ENCODE peak calls at places on chromosomes 1 and 21, in five cellular contexts. H, K, O, Z and F are unnamed samples.

GRCh38 chr1:117093870-117094621 is 27.5 kb downstream of the TRIM45 start:
- DNase-seq in H (no peak), K (no peak), O (no peak), Z (no peak), F (no peak)

GRCh38 chr1:2991753-2992495 is 29.3 kb upstream of the ACTRT2 start:
- DNase-seq in H (peak; percentile 6), K (peak; percentile 40), O (no peak), Z (no peak), F (peak; percentile 22)

GRCh38 chr1:118486213-118486612 is 301.2 kb upstream of the SPAG17 start:
- DNase-seq in H (no peak), K (no peak), O (no peak), Z (no peak), F (no peak)

GRCh38 chr1:86421601-86422280 is 2.2 kb upstream of the CLCA2 start:
- DNase-seq in H (no peak), K (no peak), O (no peak), Z (no peak), F (no peak)

GRCh38 chr1:29690156-29690555 is 453.8 kb downstream of the PTPRU start:
- DNase-seq in H (no peak), K (peak; percentile 49), O (no peak), Z (no peak), F (no peak)

GRCh38 chr1:99279525-99279924 is 15.2 kb downstream of the PLPPR4 start:
- DNase-seq in H (no peak), K (no peak), O (no peak), Z (no peak), F (no peak)

GRCh38 chr21:20997308-20997632 is 939 bp upstream of the NCAM2 start:
- DNase-seq in H (no peak), K (peak; percentile 63), O (no peak), Z (no peak), F (peak; percentile 54)

GRCh38 chr1:11519629-11520031 is 40.7 kb downstream of the DISP3 start:
- DNase-seq in H (no peak), K (peak; percentile 53), O (no peak), Z (no peak), F (peak; percentile 5)

GRCh38 chr1:46522969-46523320 is 28.5 kb downstream of the KNCN start:
- DNase-seq in H (no peak), K (peak; percentile 69), O (no peak), Z (no peak), F (no peak)

GRCh38 chr1:101025283-101025679 is 303 bp downstream of the DPH5 start:
- DNase-seq in H (no peak), K (no peak), O (no peak), Z (no peak), F (no peak)

GRCh38 chr1:25174730-25175612 is 57.3 kb downstream of the SYF2 start:
- DNase-seq in H (no peak), K (no peak), O (no peak), Z (no peak), F (peak; percentile 56)

GRCh38 chr1:111354584-111354983 is 63.9 kb downstream of the CHIA start:
- DNase-seq in H (no peak), K (no peak), O (no peak), Z (no peak), F (no peak)

GRCh38 chr1:227343727-227344551 is 25.6 kb upstream of the CDC42BPA start:
- DNase-seq in H (no peak), K (no peak), O (no peak), Z (no peak), F (no peak)

GRCh38 chr1:198726455-198726854 is 87.6 kb downstream of the PTPRC start:
- DNase-seq in H (no peak), K (no peak), O (no peak), Z (no peak), F (no peak)

GRCh38 chr1:198773030-198773429 is 134.2 kb downstream of the PTPRC start:
- DNase-seq in H (no peak), K (no peak), O (no peak), Z (no peak), F (no peak)

DNA sequence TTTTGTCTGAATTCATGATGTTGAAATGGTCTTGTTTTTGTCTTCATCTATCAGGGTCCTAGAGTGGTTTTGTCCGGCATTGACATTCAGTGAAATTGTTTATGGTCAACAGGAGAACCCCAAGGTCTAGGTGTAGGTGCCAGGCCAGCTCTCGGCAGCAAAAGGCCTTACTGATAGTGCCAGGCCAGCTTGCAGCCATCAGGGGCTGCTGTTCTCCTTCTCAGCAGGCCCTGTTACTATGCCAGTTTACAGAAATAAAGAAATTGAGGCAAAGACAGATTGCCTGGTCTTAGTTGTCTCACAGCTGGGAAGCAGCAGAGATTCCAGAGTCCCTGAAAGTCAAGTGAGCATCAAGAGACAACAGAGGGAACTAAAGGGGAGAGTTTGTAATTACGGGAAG is 12.0 kb downstream of the HMGB4 start:
- DNase-seq in H (no peak), K (no peak), O (no peak), Z (no peak), F (peak; percentile 45)
- H3K27ac ChIP-seq in H (no peak overlapping the region), K (no peak overlapping the region), O (no peak overlapping the region), Z (no peak overlapping the region), F (no peak overlapping the region)

GRCh38 chr1:42335050-42335808 is at the start of gene FOXJ3:
- DNase-seq in H (peak; percentile 93), K (peak; percentile 97), O (peak; percentile 92), Z (peak; percentile 85), F (peak; percentile 91)
- TF ChIP-seq CTCF in H (no peak), K (no peak), O (no peak), Z (no peak), F (peak; percentile 24)

GRCh38 chr1:61124691-61125090 is 42.3 kb downstream of the NFIA start:
- DNase-seq in H (peak; percentile 33), K (no peak), O (no peak), Z (no peak), F (no peak)

GRCh38 chr1:61123321-61123720 is 41.0 kb downstream of the NFIA start:
- DNase-seq in H (no peak), K (no peak), O (no peak), Z (no peak), F (no peak)

GRCh38 chr1:61125895-61126294 is 43.5 kb downstream of the NFIA start:
- DNase-seq in H (no peak), K (no peak), O (no peak), Z (no peak), F (no peak)

GRCh38 chr1:61124078-61124477 is 41.7 kb downstream of the NFIA start:
- DNase-seq in H (no peak), K (no peak), O (no peak), Z (no peak), F (no peak)

GRCh38 chr1:61125263-61125662 is 42.9 kb downstream of the NFIA start:
- DNase-seq in H (no peak), K (no peak), O (no peak), Z (no peak), F (no peak)
- H3K27ac ChIP-seq in H (peak overlapping the region; percentile 83), K (no peak overlapping the region), O (peak overlapping the region; percentile 75), Z (peak overlapping the region; percentile 51), F (peak overlapping the region; percentile 74)

GRCh38 chr1:31007462-31007991 is 58.0 kb downstream of the PUM1 start:
- DNase-seq in H (no peak), K (no peak), O (peak; percentile 14), Z (no peak), F (no peak)

GRCh38 chr1:31012210-31012924 is 53.1 kb downstream of the PUM1 start:
- DNase-seq in H (no peak), K (no peak), O (no peak), Z (no peak), F (no peak)

GRCh38 chr1:31011719-31012118 is 53.8 kb downstream of the PUM1 start:
- DNase-seq in H (no peak), K (no peak), O (no peak), Z (no peak), F (no peak)

GRCh38 chr1:31013187-31013864 is 52.2 kb downstream of the PUM1 start:
- DNase-seq in H (no peak), K (no peak), O (no peak), Z (no peak), F (no peak)

DNA sequence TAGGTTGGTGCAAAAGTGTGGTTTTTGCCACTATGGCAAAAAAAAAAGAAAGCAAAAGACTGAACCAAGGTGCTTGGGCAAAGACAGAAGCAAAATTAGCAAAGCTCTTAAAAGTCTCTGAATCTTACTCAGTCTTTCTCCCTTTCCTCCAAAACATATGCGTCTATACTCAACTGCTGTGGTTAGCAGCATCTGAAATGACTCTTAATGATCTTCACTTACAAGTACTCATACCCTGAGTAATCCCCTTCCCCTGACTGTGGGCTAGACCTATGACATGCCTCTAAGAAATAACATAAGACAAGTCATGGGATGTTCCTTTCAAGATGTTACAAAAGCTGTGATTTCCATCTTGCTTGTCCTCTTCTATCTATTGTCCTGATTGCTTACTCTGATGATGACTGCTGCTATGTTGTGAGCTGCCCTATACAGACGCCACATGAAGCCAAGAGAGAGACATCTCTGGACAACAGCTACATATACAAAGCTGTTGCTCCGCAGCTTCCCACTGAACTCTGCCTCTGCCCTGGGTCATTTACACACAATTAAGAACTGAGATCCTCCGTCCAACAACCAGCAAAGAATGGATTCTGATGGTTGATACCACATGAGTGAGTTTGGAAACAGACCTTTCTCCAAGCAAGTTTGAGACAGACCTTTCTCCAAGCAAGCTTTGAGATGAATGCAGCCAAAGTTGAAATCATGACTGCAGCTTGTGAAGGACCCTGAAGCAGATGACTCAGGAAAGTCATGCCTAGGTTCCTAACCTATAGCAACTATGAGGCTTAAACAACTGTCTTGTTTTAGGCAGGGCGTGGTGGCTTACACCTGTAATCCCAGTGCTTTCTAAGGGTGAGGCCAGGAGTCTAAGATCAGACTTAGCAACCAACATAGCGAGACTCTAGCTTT is 55.2 kb downstream of the PUM1 start:
- DNase-seq in H (no peak), K (no peak), O (no peak), Z (no peak), F (no peak)
- TF ChIP-seq CTCF in H (no peak), K (no peak), O (no peak), Z (no peak), F (no peak)

GRCh38 chr1:16018749-16019515 is 1.1 kb upstream of the HSPB7 start:
- DNase-seq in H (peak; percentile 33), K (no peak), O (no peak), Z (no peak), F (no peak)
- H3K27ac ChIP-seq in H (peak overlapping the region; percentile 97), K (peak overlapping the region; percentile 95), O (peak overlapping the region; percentile 78), Z (peak overlapping the region; percentile 84), F (peak overlapping the region; percentile 79)